ENCODE peak calls at places on chromosomes 12 and 14, in six cellular contexts. A is thoracic aorta, R is GM12878, M is AG09319, Q is activated B cell treated with CpG ODN at 0.5 μM for 24 hours, E is ascending aorta. Y is an unnamed sample.

GRCh38 chr12:124663771-124664366 is 96.5 kb upstream of the NCOR2 start:
- DNase-seq in M (no peak), E (no peak), A (no peak), Q (no peak), R (no peak), Y (no peak)

GRCh38 chr14:99809376-99809775 is 16.2 kb downstream of the EML1 start:
- DNase-seq in E (no peak), Q (no peak), A (peak), R (no peak), M (peak), Y (peak)

GRCh38 chr14:22646570-22647254 is 2.6 kb upstream of the OR6J1 start:
- DNase-seq in R (no peak), E (no peak), A (no peak), M (peak), Q (no peak), Y (no peak)

GRCh38 chr12:110750784-110751461 is 8.2 kb upstream of the PPP1CC start:
- DNase-seq in Q (no peak), E (no peak), A (no peak), R (no peak), M (no peak), Y (no peak)

GRCh38 chr12:71046215-71046614 is 111.6 kb downstream of the TSPAN8 start:
- DNase-seq in M (peak), R (no peak), Q (no peak), A (no peak), E (no peak), Y (no peak)

GRCh38 chr12:131454418-131455217 is 256.3 kb upstream of the SFSWAP start:
- DNase-seq in R (no peak), A (no peak), E (no peak), M (no peak), Q (no peak), Y (no peak)

GRCh38 chr12:124881123-124881522 is 17.5 kb upstream of the SCARB1 start:
- DNase-seq in A (no peak), Q (no peak), R (no peak), E (no peak), M (no peak), Y (no peak)

GRCh38 chr12:124993568-124994434 is at the start of gene BRI3BP:
- DNase-seq in M (no peak), Q (peak), A (no peak), E (no peak), R (no peak), Y (peak)

GRCh38 chr12:91781114-91781513 is 364.5 kb downstream of the BTG1 start:
- DNase-seq in R (no peak), A (no peak), M (no peak), Q (no peak), E (no peak), Y (no peak)

GRCh38 chr14:24952851-24953666 is 96.9 kb downstream of the STXBP6 start:
- DNase-seq in E (no peak), A (no peak), R (no peak), Q (no peak), M (no peak), Y (no peak)

GRCh38 chr12:29200586-29200985 is 51.5 kb downstream of the FAR2 start:
- DNase-seq in A (no peak), M (no peak), R (no peak), Q (no peak), E (no peak), Y (no peak)

GRCh38 chr12:113351089-113351488 is 7.3 kb upstream of the PLBD2 start:
- DNase-seq in Q (no peak), A (no peak), E (no peak), M (no peak), R (no peak), Y (no peak)

GRCh38 chr14:31877333-31877798 is 199.7 kb upstream of the ARHGAP5 start:
- DNase-seq in R (no peak), A (no peak), Q (no peak), M (no peak), E (no peak), Y (no peak)

GRCh38 chr12:7242176-7243101 is 53.0 kb downstream of the PEX5 start:
- DNase-seq in R (no peak), M (no peak), E (no peak), Q (no peak), A (no peak), Y (no peak)

GRCh38 chr12:98256830-98257229 is 258.6 kb upstream of the TMPO start:
- DNase-seq in A (no peak), Q (no peak), E (no peak), R (no peak), M (no peak), Y (no peak)

GRCh38 chr12:130431176-130431575 is 93.5 kb downstream of the PIWIL1 start:
- DNase-seq in R (no peak), M (no peak), E (no peak), Q (no peak), A (no peak), Y (no peak)

GRCh38 chr14:100076630-100077029 is 11.4 kb downstream of the EVL start:
- DNase-seq in A (no peak), R (no peak), M (peak), Q (no peak), E (no peak), Y (no peak)

GRCh38 chr12:92943482-92944250 is 14.6 kb upstream of the EEA1 start:
- DNase-seq in R (no peak), E (no peak), Q (no peak), M (no peak), A (no peak), Y (no peak)

GRCh38 chr12:92105676-92106075 is 40.0 kb downstream of the BTG1 start:
- DNase-seq in E (no peak), A (no peak), M (no peak), R (no peak), Q (no peak), Y (no peak)

GRCh38 chr14:66709292-66709691 is 201.3 kb downstream of the GPHN start:
- DNase-seq in R (no peak), M (peak), A (no peak), E (no peak), Q (no peak), Y (no peak)

GRCh38 chr12:106128526-106129430 is 10.0 kb downstream of the NUAK1 start:
- DNase-seq in E (no peak), M (no peak), Q (no peak), A (no peak), R (no peak), Y (no peak)

GRCh38 chr12:1616233-1617066 is 12.6 kb upstream of the WNT5B start:
- DNase-seq in M (no peak), A (no peak), E (no peak), R (no peak), Q (no peak), Y (no peak)

GRCh38 chr14:60514378-60515243 is 5.7 kb downstream of the SIX6 start:
- DNase-seq in M (no peak), Q (no peak), E (no peak), R (no peak), A (no peak), Y (no peak)

GRCh38 chr14:99514552-99515300 is 33.5 kb downstream of the CCNK start:
- DNase-seq in M (no peak), Q (no peak), E (no peak), R (no peak), A (no peak), Y (no peak)

GRCh38 chr12:116708826-116709756 is 28.8 kb downstream of the SPRING1 start:
- DNase-seq in A (no peak), R (no peak), Q (peak), M (peak), E (no peak), Y (peak)

GRCh38 chr12:123524378-123524777 is 9.1 kb downstream of the RILPL1 start:
- DNase-seq in M (no peak), R (no peak), Q (no peak), E (no peak), A (no peak), Y (no peak)

GRCh38 chr12:106246891-106247730 is 709 bp downstream of the CKAP4 start:
- DNase-seq in Q (peak), R (no peak), A (no peak), E (no peak), M (no peak), Y (peak)

GRCh38 chr12:130083002-130083401 is 79.3 kb upstream of the FZD10 start:
- DNase-seq in M (no peak), E (no peak), R (no peak), Q (no peak), A (no peak), Y (no peak)

GRCh38 chr14:29321646-29322045 is 555.1 kb downstream of the FOXG1 start:
- DNase-seq in Q (no peak), R (no peak), M (no peak), A (no peak), E (no peak), Y (no peak)

GRCh38 chr12:3231399-3231876 is 154.3 kb downstream of the TSPAN9 start:
- DNase-seq in R (no peak), Q (no peak), A (no peak), E (no peak), M (no peak), Y (no peak)

GRCh38 chr12:121295123-121295745 is 1.3 kb downstream of the CAMKK2 start:
- DNase-seq in Q (no peak), R (no peak), E (no peak), A (no peak), M (no peak), Y (no peak)

GRCh38 chr12:51827925-51828818 is 20.3 kb downstream of the FIGNL2 start:
- DNase-seq in E (no peak), M (no peak), Q (no peak), A (no peak), R (no peak), Y (no peak)

GRCh38 chr12:15984097-15984800 is 73.1 kb downstream of the DERA start:
- DNase-seq in M (no peak), A (no peak), E (no peak), R (no peak), Q (no peak), Y (no peak)

GRCh38 chr12:28568709-28569108 is 378.5 kb downstream of the CCDC91 start:
- DNase-seq in A (no peak), E (no peak), R (no peak), Q (no peak), M (peak), Y (no peak)

GRCh38 chr12:25960176-25960575 is 1.7 kb downstream of the RASSF8 start:
- DNase-seq in E (no peak), R (no peak), M (no peak), A (no peak), Q (no peak), Y (no peak)

GRCh38 chr12:2834581-2835491 is at the start of gene NRIP2:
- DNase-seq in M (no peak), R (no peak), E (no peak), Q (no peak), A (no peak), Y (no peak)

GRCh38 chr12:87311206-87311605 is 718.0 kb downstream of the C12orf50 start:
- DNase-seq in Q (no peak), E (no peak), M (no peak), R (no peak), A (no peak), Y (no peak)

GRCh38 chr14:77024171-77024627 is 4.3 kb downstream of the IRF2BPL start:
- DNase-seq in E (no peak), A (no peak), Q (no peak), M (no peak), R (no peak), Y (no peak)

GRCh38 chr12:119704065-119704747 is 36.3 kb downstream of the PRKAB1 start:
- DNase-seq in Q (no peak), M (no peak), E (no peak), R (no peak), A (no peak), Y (no peak)

GRCh38 chr12:99822273-99822672 is 162.5 kb downstream of the ANKS1B start:
- DNase-seq in A (no peak), R (no peak), E (no peak), Q (no peak), M (no peak), Y (no peak)
- TF ChIP-seq CTCF in A (no peak), R (no peak), E (no peak), Q (no peak), M (no peak), Y (no peak)

GRCh38 chr14:103749860-103750259 is 34.2 kb downstream of the ZFYVE21 start:
- DNase-seq in Q (no peak), M (no peak), E (no peak), A (no peak), R (no peak), Y (no peak)
- TF ChIP-seq CTCF in Q (no peak), M (no peak), E (no peak), A (peak), R (no peak), Y (no peak)

GRCh38 chr12:59173696-59174095 is 253.4 kb upstream of the LRIG3 start:
- DNase-seq in M (no peak), R (no peak), A (no peak), E (no peak), Q (no peak), Y (no peak)
- TF ChIP-seq CTCF in M (peak), R (no peak), A (no peak), E (no peak), Q (no peak), Y (no peak)

GRCh38 chr14:103198429-103199140 is 75.3 kb downstream of the TNFAIP2 start:
- DNase-seq in R (no peak), Q (no peak), M (peak), E (no peak), A (no peak), Y (no peak)

GRCh38 chr14:103199141-103199540 is 75.9 kb downstream of the TNFAIP2 start:
- DNase-seq in Q (no peak), A (no peak), E (no peak), R (no peak), M (peak), Y (peak)

GRCh38 chr14:103205541-103205906 is 82.3 kb downstream of the TNFAIP2 start:
- DNase-seq in R (no peak), M (no peak), A (no peak), E (no peak), Q (no peak), Y (no peak)

GRCh38 chr14:103204852-103205540 is 81.7 kb downstream of the TNFAIP2 start:
- DNase-seq in M (no peak), Q (no peak), R (no peak), E (no peak), A (no peak), Y (no peak)

DNA sequence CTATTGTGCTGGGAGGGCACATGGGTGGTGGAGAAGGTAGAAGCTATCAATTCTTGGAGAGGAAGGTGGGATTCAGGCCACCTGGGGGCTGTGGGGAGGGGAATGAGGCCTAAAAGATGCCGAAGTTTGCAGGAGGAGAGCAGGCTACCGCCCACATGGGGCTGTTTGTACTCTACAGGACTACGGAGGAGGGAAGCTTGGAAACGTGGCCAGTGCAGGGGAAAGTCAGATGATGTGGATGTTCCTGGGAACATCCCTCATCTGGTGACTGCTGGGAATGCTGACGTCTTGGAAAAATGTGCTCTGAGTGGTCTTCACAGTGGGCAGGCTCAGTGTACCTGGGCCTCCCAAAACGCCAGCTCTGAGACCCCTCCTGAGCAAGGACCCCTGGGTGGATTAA is 78.5 kb downstream of the TNFAIP2 start:
- DNase-seq in M (no peak), Q (no peak), A (no peak), E (no peak), R (no peak), Y (no peak)
- TF ChIP-seq CTCF in M (no peak), Q (no peak), A (no peak), E (no peak), R (no peak), Y (no peak)

Y was measured in tibial nerve.